ENCODE peak calls at places on chromosomes 4 and X, in four cellular contexts. O is nephron progenitor cell, D is osteocyte, H is lower leg skin. K is an unnamed sample.

GRCh38 chr4:173478884-173479283 is 51.1 kb downstream of the HAND2 start:
- DNase-seq in O (no peak), D (no peak), H (no peak), K (no peak)

GRCh38 chr4:683982-684571 is 4.9 kb downstream of the SLC49A3 start:
- DNase-seq in O (peak), D (no peak), H (no peak), K (peak)

GRCh38 chrX:153807976-153808375 is 13.5 kb downstream of the SSR4 start:
- DNase-seq in O (no peak), D (no peak), H (no peak), K (no peak)

GRCh38 chr4:165921546-165921945 is 48.5 kb downstream of the TLL1 start:
- DNase-seq in O (no peak), D (no peak), H (no peak), K (no peak)

GRCh38 chr4:185730849-185731608 is 81.0 kb downstream of the SORBS2 start:
- DNase-seq in O (no peak), D (no peak), H (no peak), K (no peak)

GRCh38 chrX:15988661-15989603 is 134.3 kb upstream of the AP1S2 start:
- DNase-seq in O (no peak), D (no peak), H (no peak), K (no peak)

GRCh38 chr4:110823251-110823650 is 200.4 kb upstream of the PITX2 start:
- DNase-seq in O (no peak), D (no peak), H (no peak), K (no peak)

GRCh38 chrX:39258331-39258730 is 457.1 kb downstream of the MID1IP1 start:
- DNase-seq in O (no peak), D (no peak), H (no peak), K (no peak)

GRCh38 chr4:54902261-54902660 is 223.1 kb downstream of the KDR start:
- DNase-seq in O (no peak), D (no peak), H (no peak), K (no peak)

GRCh38 chrX:105191878-105192277 is 28.6 kb downstream of the TEX13A start:
- DNase-seq in O (peak), D (no peak), H (no peak), K (no peak)

GRCh38 chrX:110987292-110987691 is 108.7 kb upstream of the PAK3 start:
- DNase-seq in O (no peak), D (no peak), H (no peak), K (no peak)
- TF ChIP-seq CTCF in O (no peak), D (no peak), H (no peak), K (no peak)

GRCh38 chr4:139564502-139564901 is 8.5 kb upstream of the SETD7 start:
- DNase-seq in O (no peak), D (no peak), H (peak), K (no peak)
- TF ChIP-seq CTCF in O (no peak), D (peak), H (no peak), K (no peak)

GRCh38 chr4:183505556-183506388 is 914 bp downstream of the ING2 start:
- DNase-seq in O (peak), D (peak), H (peak), K (peak)
- TF ChIP-seq CTCF in O (no peak), D (no peak), H (no peak), K (no peak)

GRCh38 chr4:7348946-7349900 is 85.5 kb downstream of the PSAPL1 start:
- DNase-seq in O (no peak), D (no peak), H (no peak), K (no peak)
- TF ChIP-seq CTCF in O (no peak), D (no peak), H (no peak), K (no peak)

GRCh38 chrX:30278365-30278764 is 30.8 kb downstream of the NR0B1 start:
- DNase-seq in O (no peak), D (no peak), H (no peak), K (no peak)

GRCh38 chrX:30280428-30280827 is 28.8 kb downstream of the NR0B1 start:
- DNase-seq in O (no peak), D (no peak), H (no peak), K (no peak)

GRCh38 chrX:30270639-30271038 is 23.7 kb downstream of the MAGEB1 start:
- DNase-seq in O (no peak), D (no peak), H (no peak), K (no peak)

GRCh38 chrX:30275498-30275897 is 28.6 kb downstream of the MAGEB1 start:
- DNase-seq in O (no peak), D (no peak), H (no peak), K (no peak)
- TF ChIP-seq CTCF in O (no peak), D (peak), H (no peak), K (no peak)

K was measured in activated CD8-positive, alpha-beta T cell treated with anti-CD3 and anti-CD28 coated beads for 36 hours.